ENCODE peak calls at places on chromosome 1, in nine cellular contexts. U is breast epithelium; K is SHP77 treated with DMSO at 0.1 percent for 48 hours; L is AG08395; S is K562; P is HuH-7.5; A is IMR-90; J is aorta; Y is stimulated activated CD8-positive, alpha-beta memory T cell treated with anti-CD3 and anti-CD28 coated beads, Interleukin-7, amount 100 ng/mL, for 24 hours. N is an unnamed sample.

GRCh38 chr1:147072371-147073061 is 99.8 kb downstream of the PRKAB2 start:
- DNase-seq in U (no peak), K (no peak), L (peak; percentile 34), S (no peak), P (no peak), A (no peak), J (no peak), Y (no peak), N (no peak)

GRCh38 chr1:156368889-156369684 is at the start of gene RHBG:
- DNase-seq in U (peak; percentile 29), K (no peak), L (no peak), S (peak; percentile 79), P (no peak), A (peak; percentile 2), J (peak; percentile 63), Y (no peak), N (no peak)

GRCh38 chr1:145922266-145922665 is 3.7 kb upstream of the PEX11B start:
- DNase-seq in U (no peak), K (no peak), L (no peak), S (no peak), P (no peak), A (peak; percentile 24), J (no peak), Y (no peak), N (no peak)

GRCh38 chr1:58783090-58783992 is 506 bp downstream of the JUN start:
- DNase-seq in U (peak; percentile 56), K (no peak), L (no peak), S (peak; percentile 44), P (no peak), A (peak; percentile 52), J (peak; percentile 82), Y (peak; percentile 21), N (peak; percentile 39)

GRCh38 chr1:232223309-232223708 is 406.6 kb downstream of the SIPA1L2 start:
- DNase-seq in U (no peak), K (peak; percentile 37), L (no peak), S (no peak), P (no peak), A (no peak), J (no peak), Y (no peak), N (no peak)

GRCh38 chr1:87800006-87800405 is 471.3 kb downstream of the LMO4 start:
- DNase-seq in U (no peak), K (no peak), L (no peak), S (no peak), P (no peak), A (peak; percentile 40), J (no peak), Y (no peak), N (no peak)

GRCh38 chr1:206101351-206101750 is 15.8 kb downstream of the AVPR1B start:
- DNase-seq in U (no peak), K (no peak), L (no peak), S (no peak), P (no peak), A (no peak), J (no peak), Y (no peak), N (no peak)

GRCh38 chr1:13224480-13225060 is 1.4 kb downstream of the PRAMEF18 start:
- DNase-seq in U (no peak), K (no peak), L (no peak), S (no peak), P (no peak), A (no peak), J (no peak), Y (no peak), N (no peak)

GRCh38 chr1:50438945-50439344 is 15.7 kb upstream of the DMRTA2 start:
- DNase-seq in U (no peak), K (no peak), L (no peak), S (no peak), P (no peak), A (peak; percentile 20), J (no peak), Y (no peak), N (no peak)

GRCh38 chr1:32201011-32201855 is 838 bp downstream of the CCDC28B start:
- DNase-seq in U (peak; percentile 59), K (no peak), L (peak; percentile 55), S (peak; percentile 81), P (no peak), A (peak; percentile 67), J (peak; percentile 83), Y (peak; percentile 66), N (no peak)

GRCh38 chr1:29688477-29689365 is 452.4 kb downstream of the PTPRU start:
- DNase-seq in U (no peak), K (no peak), L (peak; percentile 67), S (peak; percentile 30), P (no peak), A (peak; percentile 88), J (no peak), Y (no peak), N (no peak)

N was measured in A549.